ENCODE peak calls at places on chromosome 13, in ten cellular contexts. J, G, U, C, D, E, F, Z, H and W are unnamed samples.

GRCh38 chr13:110137677-110138008 is 169.3 kb downstream of the COL4A1 start:
- DNase-seq in U (no peak), E (no peak), D (peak; percentile 45), F (peak; percentile 30), J (no peak), C (peak; percentile 36), H (peak; percentile 52), G (peak; percentile 47), Z (no peak), W (no peak)

GRCh38 chr13:80524447-80525215 is 183.7 kb upstream of the SPRY2 start:
- DNase-seq in J (no peak), H (no peak), C (no peak), D (no peak), Z (peak; percentile 77), E (no peak), G (no peak), F (no peak), U (peak; percentile 39), W (no peak)

GRCh38 chr13:22114630-22115311 is 443.9 kb downstream of the FGF9 start:
- DNase-seq in D (no peak), H (no peak), E (no peak), F (no peak), G (no peak), C (no peak), J (no peak), U (peak; percentile 36), Z (no peak), W (no peak)

GRCh38 chr13:61362522-61362921 is 53.1 kb downstream of the PCDH20 start:
- DNase-seq in C (no peak), D (no peak), G (no peak), F (no peak), Z (no peak), U (no peak), H (no peak), J (no peak), E (no peak), W (no peak)

GRCh38 chr13:43087960-43088580 is 64.7 kb downstream of the DNAJC15 start:
- DNase-seq in F (no peak), E (no peak), J (peak; percentile 65), G (no peak), D (no peak), C (no peak), Z (peak; percentile 6), H (peak; percentile 11), U (peak; percentile 66), W (no peak)

GRCh38 chr13:42959615-42960014 is 32.4 kb downstream of the EPSTI1 start:
- DNase-seq in U (no peak), C (no peak), Z (no peak), J (no peak), E (no peak), G (no peak), D (no peak), F (no peak), H (no peak), W (no peak)

GRCh38 chr13:52670726-52671125 is 18.1 kb downstream of the SUGT1 start:
- DNase-seq in U (no peak), G (no peak), Z (no peak), D (no peak), F (no peak), C (no peak), H (no peak), J (no peak), E (no peak), W (no peak)

GRCh38 chr13:51921790-51922740 is 60.3 kb downstream of the CCDC70 start:
- DNase-seq in D (no peak), C (no peak), H (no peak), F (no peak), Z (no peak), G (no peak), J (no peak), U (peak; percentile 8), E (no peak), W (no peak)

GRCh38 chr13:80030491-80030890 is 310.4 kb downstream of the SPRY2 start:
- DNase-seq in C (peak; percentile 59), G (no peak), D (peak; percentile 19), E (no peak), J (peak; percentile 44), U (no peak), Z (peak; percentile 52), H (no peak), F (peak; percentile 22), W (no peak)

GRCh38 chr13:110070511-110071120 is 236.3 kb downstream of the COL4A1 start:
- DNase-seq in C (no peak), E (no peak), Z (peak; percentile 93), H (no peak), G (no peak), F (no peak), J (peak; percentile 61), D (no peak), U (peak; percentile 76), W (no peak)

GRCh38 chr13:21576424-21576823 is 27.5 kb downstream of the MICU2 start:
- DNase-seq in C (no peak), J (no peak), U (peak; percentile 14), E (no peak), D (no peak), F (no peak), H (no peak), Z (no peak), G (no peak), W (no peak)

GRCh38 chr13:102774210-102774560 is 599 bp upstream of the TEX30 start:
- DNase-seq in F (no peak), G (peak; percentile 19), H (no peak), U (no peak), C (no peak), E (no peak), J (no peak), D (no peak), Z (no peak), W (no peak)

GRCh38 chr13:29564828-29565227 is 30.7 kb downstream of the SLC7A1 start:
- DNase-seq in D (no peak), Z (no peak), H (no peak), F (no peak), E (no peak), C (no peak), U (no peak), G (no peak), J (no peak), W (no peak)
- TF ChIP-seq CTCF in D (peak; percentile 29), Z (no peak), H (peak; percentile 44), F (no peak), E (no peak), C (no peak), U (no peak), G (no peak), J (no peak), W (no peak)

DNA sequence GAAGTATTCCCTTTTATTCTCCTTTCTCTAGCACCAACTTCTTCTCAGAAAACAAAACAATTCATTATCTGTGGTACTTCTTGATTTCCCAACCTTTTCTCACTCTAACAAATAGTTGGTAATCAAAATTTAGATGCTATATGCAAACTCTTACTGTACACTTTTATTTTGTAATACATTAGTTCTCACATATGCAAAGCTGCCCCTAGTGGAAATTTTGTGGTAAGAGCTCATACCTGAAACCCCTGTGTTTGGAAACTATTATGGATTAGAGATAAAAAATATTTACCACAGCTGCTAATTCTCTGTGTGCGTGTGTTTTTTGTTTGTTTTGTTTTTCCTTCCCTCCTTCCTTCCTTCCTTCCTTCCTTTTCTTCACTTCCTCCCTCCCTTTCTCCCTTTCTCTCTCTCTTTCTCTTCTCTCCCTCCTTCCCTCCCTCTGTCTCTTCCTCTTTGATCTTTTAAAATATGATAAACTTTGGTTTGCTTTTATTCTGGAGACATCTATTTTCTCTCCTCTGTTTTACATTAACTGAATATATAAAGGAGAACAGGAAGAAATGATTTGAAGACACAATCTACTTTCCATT is 537.4 kb downstream of the SLITRK6 start:
- DNase-seq in G (no peak), U (peak; percentile 39), F (no peak), E (no peak), C (no peak), J (peak; percentile 38), D (no peak), H (no peak), Z (peak; percentile 49), W (no peak)
- TF ChIP-seq CTCF in G (no peak), U (peak; percentile 3), F (no peak), E (no peak), C (no peak), J (peak; percentile 72), D (no peak), H (peak; percentile 22), Z (peak; percentile 61), W (no peak)

GRCh38 chr13:108508263-108508662 is 121.1 kb upstream of the MYO16 start:
- DNase-seq in F (peak; percentile 0), E (no peak), J (peak; percentile 59), D (no peak), G (no peak), H (no peak), Z (peak; percentile 59), U (peak; percentile 47), C (no peak), W (no peak)
- TF ChIP-seq CTCF in F (peak; percentile 18), E (no peak), J (peak; percentile 60), D (no peak), G (peak; percentile 14), H (peak; percentile 41), Z (peak; percentile 72), U (peak; percentile 38), C (peak; percentile 18), W (no peak)

GRCh38 chr13:100659578-100659977 is 15.0 kb downstream of the TMTC4 start:
- DNase-seq in G (no peak), J (no peak), F (no peak), U (no peak), C (no peak), Z (no peak), E (no peak), D (no peak), H (no peak), W (no peak)

GRCh38 chr13:100664171-100664900 is 10.3 kb downstream of the TMTC4 start:
- DNase-seq in G (no peak), F (no peak), D (no peak), J (no peak), Z (no peak), H (no peak), C (no peak), U (no peak), E (no peak), W (no peak)

GRCh38 chr13:100665403-100665802 is 9.2 kb downstream of the TMTC4 start:
- DNase-seq in D (no peak), F (no peak), U (no peak), Z (no peak), J (no peak), E (no peak), H (no peak), C (no peak), G (no peak), W (no peak)

GRCh38 chr13:100660761-100661160 is 13.8 kb downstream of the TMTC4 start:
- DNase-seq in J (no peak), H (no peak), Z (no peak), D (no peak), C (no peak), G (no peak), E (no peak), U (no peak), F (no peak), W (no peak)

DNA sequence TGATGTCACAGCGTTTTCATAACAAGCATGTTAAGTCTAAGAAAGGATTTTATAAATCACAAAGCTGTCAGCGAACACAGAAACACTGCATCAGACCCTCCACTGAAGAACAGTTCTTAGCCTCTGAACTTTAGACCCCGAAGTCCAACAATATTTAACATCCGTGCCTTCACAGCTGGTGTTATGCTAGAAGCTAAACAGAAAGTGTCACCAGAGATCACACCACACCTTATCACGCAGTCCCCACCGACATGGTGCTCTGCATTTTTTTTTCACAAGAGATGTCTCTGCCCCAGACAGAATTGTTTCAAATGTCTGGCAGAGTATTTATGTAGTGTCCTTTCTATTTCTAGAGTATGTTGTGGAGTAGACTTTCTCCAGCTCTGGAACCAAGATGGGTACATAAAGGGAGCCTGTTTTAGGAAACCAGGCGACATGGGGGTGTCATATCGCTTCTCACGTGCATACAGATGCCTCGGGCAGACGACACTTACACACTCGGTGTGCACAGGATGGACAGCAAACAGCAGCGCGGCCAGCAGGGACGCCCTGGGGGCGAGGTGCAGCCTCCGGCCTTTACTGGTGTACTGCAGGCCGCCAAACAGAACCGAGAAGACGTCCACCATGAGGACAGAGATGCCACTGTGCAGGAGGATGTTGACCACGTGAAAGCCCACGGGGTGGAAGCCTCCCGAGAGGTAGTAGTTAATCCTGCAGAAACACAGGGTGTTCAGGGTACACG is 12.0 kb downstream of the TMTC4 start:
- DNase-seq in G (no peak), C (no peak), Z (no peak), H (no peak), D (no peak), F (no peak), U (no peak), E (no peak), J (no peak), W (no peak)
- TF ChIP-seq CTCF in G (no peak), C (no peak), Z (no peak), H (no peak), D (no peak), F (no peak), U (no peak), E (no peak), J (no peak), W (no peak)